ENCODE peak calls at places on chromosomes 6 and 20, in ten cellular contexts. M, K, R, Q, D, I, S, V, E and Z are unnamed samples.

GRCh38 chr6:50113114-50113857 is 63.6 kb upstream of the DEFB112 start:
- DNase-seq in M (no peak), K (no peak), R (no peak), Q (no peak), D (no peak), I (no peak), S (no peak), V (no peak), E (no peak), Z (no peak)

GRCh38 chr6:108835218-108835850 is 12.9 kb upstream of the ARMC2 start:
- DNase-seq in M (peak), K (peak), R (peak), Q (peak), D (peak), I (peak), S (peak), V (peak), E (peak), Z (peak)

GRCh38 chr6:144134176-144134575 is 16.1 kb upstream of the STX11 start:
- DNase-seq in M (no peak), K (peak), R (peak), Q (no peak), D (no peak), I (no peak), S (peak), V (no peak), E (no peak), Z (no peak)

GRCh38 chr20:40710608-40711007 is 21.6 kb upstream of the MAFB start:
- DNase-seq in M (no peak), K (peak), R (no peak), Q (no peak), D (no peak), I (no peak), S (no peak), V (no peak), E (no peak), Z (no peak)

GRCh38 chr6:3617681-3618299 is 133.7 kb downstream of the PXDC1 start:
- DNase-seq in M (no peak), K (no peak), R (no peak), Q (no peak), D (no peak), I (no peak), S (no peak), V (no peak), E (peak), Z (no peak)

GRCh38 chr20:8487715-8488114 is 355.6 kb downstream of the PLCB1 start:
- DNase-seq in M (no peak), K (no peak), R (no peak), Q (no peak), D (no peak), I (no peak), S (no peak), V (no peak), E (no peak), Z (no peak)

GRCh38 chr6:17397764-17398194 is 4.4 kb downstream of the CAP2 start:
- DNase-seq in M (no peak), K (peak), R (peak), Q (no peak), D (no peak), I (no peak), S (peak), V (peak), E (no peak), Z (no peak)

GRCh38 chr6:134537146-134537555 is 219.2 kb upstream of the SGK1 start:
- DNase-seq in M (no peak), K (peak), R (peak), Q (no peak), D (no peak), I (no peak), S (peak), V (peak), E (no peak), Z (no peak)

GRCh38 chr20:13356087-13356486 is 135.0 kb downstream of the ISM1 start:
- DNase-seq in M (no peak), K (no peak), R (no peak), Q (no peak), D (no peak), I (no peak), S (no peak), V (no peak), E (no peak), Z (no peak)

GRCh38 chr6:106692112-106692822 is 62.9 kb downstream of the QRSL1 start:
- DNase-seq in M (peak), K (peak), R (peak), Q (peak), D (no peak), I (peak), S (peak), V (peak), E (no peak), Z (peak)

GRCh38 chr20:34895465-34895864 is 19.1 kb downstream of the ACSS2 start:
- DNase-seq in M (no peak), K (no peak), R (no peak), Q (no peak), D (no peak), I (no peak), S (no peak), V (no peak), E (no peak), Z (no peak)

GRCh38 chr6:113859349-113860164 is 2.4 kb downstream of the MARCKS start:
- DNase-seq in M (peak), K (peak), R (peak), Q (peak), D (no peak), I (peak), S (peak), V (peak), E (peak), Z (peak)

GRCh38 chr6:103177800-103178199 is 1681.9 kb downstream of the HACE1 start:
- DNase-seq in M (no peak), K (no peak), R (no peak), Q (no peak), D (no peak), I (no peak), S (no peak), V (peak), E (no peak), Z (no peak)

GRCh38 chr6:164359036-164359435 is 944.5 kb downstream of the QKI start:
- DNase-seq in M (no peak), K (no peak), R (no peak), Q (no peak), D (no peak), I (no peak), S (no peak), V (no peak), E (no peak), Z (no peak)

GRCh38 chr6:127176175-127176574 is 57.7 kb downstream of the RSPO3 start:
- DNase-seq in M (no peak), K (peak), R (peak), Q (no peak), D (no peak), I (no peak), S (peak), V (peak), E (no peak), Z (no peak)

GRCh38 chr6:2432258-2432657 is 186.9 kb upstream of the GMDS start:
- DNase-seq in M (no peak), K (peak), R (peak), Q (no peak), D (no peak), I (no peak), S (peak), V (peak), E (no peak), Z (no peak)

GRCh38 chr6:168528457-168529095 is 87.6 kb downstream of the SMOC2 start:
- DNase-seq in M (no peak), K (peak), R (no peak), Q (no peak), D (no peak), I (no peak), S (no peak), V (no peak), E (no peak), Z (no peak)

GRCh38 chr6:126886106-126886505 is 232.4 kb upstream of the RSPO3 start:
- DNase-seq in M (no peak), K (peak), R (peak), Q (no peak), D (no peak), I (no peak), S (no peak), V (no peak), E (no peak), Z (no peak)

GRCh38 chr6:15716889-15717288 is 54.1 kb upstream of the DTNBP1 start:
- DNase-seq in M (no peak), K (no peak), R (no peak), Q (no peak), D (no peak), I (no peak), S (no peak), V (no peak), E (no peak), Z (no peak)

GRCh38 chr6:37554480-37554819 is 54.8 kb upstream of the CCDC167 start:
- DNase-seq in M (no peak), K (peak), R (no peak), Q (no peak), D (no peak), I (no peak), S (peak), V (peak), E (no peak), Z (no peak)

GRCh38 chr6:143213977-143214376 is 153.3 kb downstream of the AIG1 start:
- DNase-seq in M (no peak), K (no peak), R (no peak), Q (no peak), D (no peak), I (no peak), S (no peak), V (no peak), E (no peak), Z (no peak)

GRCh38 chr6:147449405-147450161 is 58.9 kb upstream of the SAMD5 start:
- DNase-seq in M (no peak), K (no peak), R (no peak), Q (no peak), D (no peak), I (no peak), S (no peak), V (no peak), E (no peak), Z (no peak)

GRCh38 chr6:30044630-30045029 is 16.4 kb upstream of the POLR1H start:
- DNase-seq in M (no peak), K (peak), R (peak), Q (no peak), D (no peak), I (no peak), S (peak), V (peak), E (no peak), Z (no peak)

GRCh38 chr6:157056275-157056674 is 267.0 kb downstream of the TMEM242 start:
- DNase-seq in M (no peak), K (no peak), R (no peak), Q (no peak), D (no peak), I (no peak), S (no peak), V (no peak), E (no peak), Z (no peak)

GRCh38 chr20:24999568-24999967 is 7.0 kb upstream of the APMAP start:
- DNase-seq in M (no peak), K (no peak), R (no peak), Q (no peak), D (no peak), I (no peak), S (no peak), V (no peak), E (no peak), Z (no peak)

GRCh38 chr20:31740208-31740607 is 1.1 kb downstream of the TPX2 start:
- DNase-seq in M (no peak), K (peak), R (peak), Q (no peak), D (no peak), I (no peak), S (peak), V (peak), E (no peak), Z (no peak)

GRCh38 chr20:32918751-32919150 is 60.0 kb downstream of the EFCAB8 start:
- DNase-seq in M (no peak), K (no peak), R (no peak), Q (peak), D (no peak), I (no peak), S (no peak), V (no peak), E (no peak), Z (peak)

GRCh38 chr6:140178550-140179334 is 804.3 kb upstream of the CITED2 start:
- DNase-seq in M (no peak), K (peak), R (peak), Q (no peak), D (no peak), I (no peak), S (peak), V (peak), E (no peak), Z (no peak)

GRCh38 chr6:149860834-149861602 is 3.1 kb downstream of the LRP11 start:
- DNase-seq in M (no peak), K (peak), R (no peak), Q (no peak), D (no peak), I (no peak), S (no peak), V (no peak), E (no peak), Z (no peak)

GRCh38 chr6:165146456-165146855 is 162.9 kb downstream of the C6orf118 start:
- DNase-seq in M (peak), K (no peak), R (no peak), Q (no peak), D (no peak), I (no peak), S (no peak), V (no peak), E (no peak), Z (no peak)

GRCh38 chr6:154683756-154684523 is 49.3 kb upstream of the SCAF8 start:
- DNase-seq in M (no peak), K (peak), R (peak), Q (no peak), D (no peak), I (no peak), S (peak), V (peak), E (no peak), Z (no peak)

GRCh38 chr6:16901777-16902176 is 140.5 kb upstream of the ATXN1 start:
- DNase-seq in M (no peak), K (peak), R (peak), Q (peak), D (no peak), I (peak), S (peak), V (peak), E (no peak), Z (peak)

GRCh38 chr20:16245879-16246278 is 327.4 kb downstream of the KIF16B start:
- DNase-seq in M (no peak), K (no peak), R (no peak), Q (no peak), D (no peak), I (no peak), S (no peak), V (no peak), E (no peak), Z (no peak)

GRCh38 chr6:133730881-133731280 is 158.0 kb upstream of the TCF21 start:
- DNase-seq in M (no peak), K (peak), R (peak), Q (no peak), D (no peak), I (no peak), S (peak), V (peak), E (no peak), Z (no peak)

GRCh38 chr20:50138120-50138478 is 15.4 kb downstream of the PEDS1 start:
- DNase-seq in M (no peak), K (no peak), R (no peak), Q (no peak), D (no peak), I (no peak), S (no peak), V (no peak), E (no peak), Z (no peak)

GRCh38 chr6:135087803-135088202 is 33.2 kb upstream of the HBS1L start:
- DNase-seq in M (no peak), K (peak), R (no peak), Q (no peak), D (no peak), I (no peak), S (no peak), V (no peak), E (no peak), Z (no peak)